ENCODE peak calls at places on chromosomes 12 and 14, in five cellular contexts. C is choroid plexus epithelial cell, E is astrocyte of the spinal cord, M is NT2/D1, J is germinal center. I is an unnamed sample.

GRCh38 chr12:130829391-130830245 is 9.4 kb downstream of the STX2 start:
- DNase-seq in C (no peak), E (no peak), M (no peak), J (no peak), I (no peak)

GRCh38 chr12:128853321-128854197 is at the start of gene GLT1D1:
- DNase-seq in C (no peak), E (no peak), M (no peak), J (peak), I (no peak)

GRCh38 chr14:22822017-22822618 is 6.9 kb upstream of the SLC7A7 start:
- DNase-seq in C (no peak), E (no peak), M (no peak), J (no peak), I (no peak)

GRCh38 chr14:54565236-54566151 is 1.4 kb upstream of the SAMD4A start:
- DNase-seq in C (peak), E (peak), M (peak), J (peak), I (peak)

GRCh38 chr12:68264175-68264863 is 10.9 kb upstream of the IL22 start:
- DNase-seq in C (peak), E (no peak), M (no peak), J (no peak), I (peak)

GRCh38 chr12:1804545-1805332 is 15.6 kb upstream of the LRTM2 start:
- DNase-seq in C (peak), E (peak), M (peak), J (peak), I (peak)

GRCh38 chr12:2582631-2583616 is 211.8 kb upstream of the FKBP4 start:
- DNase-seq in C (peak), E (peak), M (peak), J (peak), I (peak)

GRCh38 chr12:97940629-97941028 is 478.0 kb downstream of the RMST start:
- DNase-seq in C (no peak), E (no peak), M (peak), J (no peak), I (peak)

GRCh38 chr14:71497645-71498086 is 434.6 kb upstream of the RGS6 start:
- DNase-seq in C (peak), E (peak), M (no peak), J (no peak), I (no peak)

GRCh38 chr12:16605666-16606116 is 271 bp downstream of the LMO3 start:
- DNase-seq in C (peak), E (no peak), M (no peak), J (no peak), I (no peak)

GRCh38 chr14:102086346-102086971 is 385 bp downstream of the HSP90AA1 start:
- DNase-seq in C (peak), E (peak), M (no peak), J (peak), I (peak)

GRCh38 chr12:107127482-107128185 is 34.3 kb upstream of the CRY1 start:
- DNase-seq in C (no peak), E (no peak), M (no peak), J (no peak), I (no peak)

GRCh38 chr12:52155048-52155868 is 36.6 kb downstream of the KRT80 start:
- DNase-seq in C (peak), E (no peak), M (no peak), J (no peak), I (no peak)

GRCh38 chr12:59820594-59821011 is 224.8 kb downstream of the SLC16A7 start:
- DNase-seq in C (no peak), E (no peak), M (no peak), J (no peak), I (no peak)

GRCh38 chr14:99122521-99123125 is 149.4 kb downstream of the BCL11B start:
- DNase-seq in C (no peak), E (no peak), M (no peak), J (no peak), I (no peak)